ENCODE peak calls at places on chromosomes 12 and 14, in four cellular contexts. K is mesenchymal stem cell; R is PC-3; G is CD8-positive, alpha-beta memory T cell. B is an unnamed sample. For H3K4me1, the result is how much of the 10 kb centered on the place peaks cover.

GRCh38 chr14:99647407-99647806 is 2.5 kb downstream of the HHIPL1 start:
- DNase-seq in K (peak), R (no peak), G (no peak), B (no peak)

GRCh38 chr12:6635375-6635855 is 344 bp downstream of the LPAR5 start:
- DNase-seq in K (peak), R (no peak), G (peak), B (no peak)

GRCh38 chr12:19771858-19772257 is 332.6 kb downstream of the AEBP2 start:
- DNase-seq in K (peak), R (no peak), G (no peak), B (no peak)

GRCh38 chr14:99318091-99318958 is 46.3 kb upstream of the BCL11B start:
- DNase-seq in K (no peak), R (no peak), G (no peak), B (no peak)

GRCh38 chr12:108839011-108839889 is 18.1 kb downstream of the SSH1 start:
- DNase-seq in K (peak), R (no peak), G (no peak), B (no peak)

GRCh38 chr12:12510141-12510540 is 52.5 kb downstream of the DUSP16 start:
- DNase-seq in K (peak), R (peak), G (no peak), B (no peak)

GRCh38 chr12:102927220-102927619 is 10.2 kb upstream of the PAH start:
- DNase-seq in K (no peak), R (no peak), G (no peak), B (no peak)

GRCh38 chr12:9319842-9320173 is 111.6 kb upstream of the PZP start:
- DNase-seq in K (no peak), R (no peak), G (no peak), B (no peak)

GRCh38 chr14:103382375-103382774 is 2.8 kb upstream of the MARK3 start:
- DNase-seq in K (peak), R (no peak), G (no peak), B (no peak)

GRCh38 chr14:37587438-37587837 is 7.6 kb downstream of the FOXA1 start:
- DNase-seq in K (no peak), R (no peak), G (no peak), B (no peak)

GRCh38 chr14:105050551-105050897 is 14.7 kb downstream of the GPR132 start:
- DNase-seq in K (peak), R (peak), G (no peak), B (no peak)

GRCh38 chr14:66507181-66507721 is 696 bp upstream of the GPHN start:
- DNase-seq in K (no peak), R (peak), G (no peak), B (no peak)

GRCh38 chr14:103023881-103024473 is 33.4 kb downstream of the CDC42BPB start:
- DNase-seq in K (peak), R (peak), G (no peak), B (no peak)

GRCh38 chr12:15278816-15279658 is 43.3 kb upstream of the PTPRO start:
- DNase-seq in K (peak), R (peak), G (no peak), B (no peak)

GRCh38 chr12:77686760-77687159 is 143.9 kb upstream of the NAV3 start:
- DNase-seq in K (peak), R (no peak), G (no peak), B (no peak)

GRCh38 chr14:88321692-88322504 is 1.2 kb downstream of the KCNK10 start:
- DNase-seq in K (no peak), R (no peak), G (no peak), B (no peak)

GRCh38 chr12:125220404-125221273 is 155.4 kb downstream of the AACS start:
- DNase-seq in K (no peak), R (no peak), G (no peak), B (no peak)

GRCh38 chr14:104555621-104556255 is 23.8 kb upstream of the C14orf180 start:
- DNase-seq in K (no peak), R (no peak), G (no peak), B (no peak)

GRCh38 chr12:64480148-64480547 is 28.2 kb downstream of the TBK1 start:
- DNase-seq in K (no peak), R (no peak), G (no peak), B (no peak)

GRCh38 chr12:94616217-94616729 is 34.1 kb downstream of the TMCC3 start:
- DNase-seq in K (no peak), R (peak), G (no peak), B (no peak)

GRCh38 chr12:104792570-104792969 is 165.5 kb downstream of the SLC41A2 start:
- DNase-seq in K (peak), R (peak), G (no peak), B (no peak)

GRCh38 chr14:56660677-56661389 is 81.2 kb downstream of the TMEM260 start:
- DNase-seq in K (no peak), R (no peak), G (no peak), B (no peak)

GRCh38 chr14:78849952-78850351 is 679.8 kb downstream of the NRXN3 start:
- DNase-seq in K (no peak), R (no peak), G (no peak), B (no peak)

GRCh38 chr14:105865904-105866840 is 339.8 kb downstream of the TMEM121 start:
- DNase-seq in K (no peak), R (no peak), G (no peak), B (no peak)

GRCh38 chr14:79299162-79299561 is 912.1 kb downstream of the DIO2 start:
- DNase-seq in K (no peak), R (no peak), G (no peak), B (no peak)

GRCh38 chr14:103483600-103483999 is 39.0 kb downstream of the CKB start:
- DNase-seq in K (peak), R (peak), G (no peak), B (no peak)

GRCh38 chr12:27844427-27845090 is 64.5 kb upstream of the MANSC4 start:
- DNase-seq in K (no peak), R (no peak), G (no peak), B (no peak)

GRCh38 chr14:63203618-63204406 is 431 bp upstream of the RHOJ start:
- DNase-seq in K (peak), R (peak), G (no peak), B (no peak)

GRCh38 chr12:121128908-121129704 is 3.6 kb upstream of the P2RX7 start:
- DNase-seq in K (peak), R (no peak), G (peak), B (peak)

GRCh38 chr14:50887476-50887875 is 15.6 kb downstream of the ABHD12B start:
- DNase-seq in K (no peak), R (no peak), G (no peak), B (no peak)

GRCh38 chr12:51428256-51428655 is 3.6 kb downstream of the SLC4A8 start:
- DNase-seq in K (no peak), R (no peak), G (no peak), B (no peak)

GRCh38 chr12:94590428-94590827 is 59.9 kb downstream of the TMCC3 start:
- DNase-seq in K (no peak), R (no peak), G (no peak), B (no peak)

GRCh38 chr12:47817272-47818006 is 2.3 kb downstream of the HDAC7 start:
- DNase-seq in K (peak), R (no peak), G (no peak), B (no peak)

GRCh38 chr12:5037795-5038357 is 5.8 kb upstream of the KCNA5 start:
- DNase-seq in K (no peak), R (no peak), G (no peak), B (no peak)

GRCh38 chr12:51759695-51760094 is 88.8 kb downstream of the FIGNL2 start:
- DNase-seq in K (no peak), R (no peak), G (no peak), B (no peak)

GRCh38 chr14:78606111-78606510 is 435.9 kb downstream of the NRXN3 start:
- DNase-seq in K (peak), R (no peak), G (no peak), B (no peak)

GRCh38 chr12:51227962-51228361 is 10.1 kb upstream of the POU6F1 start:
- DNase-seq in K (no peak), R (no peak), G (no peak), B (no peak)

GRCh38 chr14:54652188-54652889 is 85.4 kb downstream of the SAMD4A start:
- DNase-seq in K (peak), R (peak), G (no peak), B (no peak)

GRCh38 chr12:126353604-126354003 is 1288.4 kb downstream of the AACS start:
- DNase-seq in K (no peak), R (no peak), G (no peak), B (no peak)

GRCh38 chr12:76329163-76329562 is 19.1 kb downstream of the BBS10 start:
- DNase-seq in K (peak), R (peak), G (no peak), B (no peak)

GRCh38 chr12:120117961-120118709 is 1.6 kb upstream of the RAB35 start:
- DNase-seq in K (peak), R (peak), G (no peak), B (no peak)
- H3K4me3 ChIP-seq in K (peak), R (peak), G (peak), B (peak)

GRCh38 chr12:100173111-100173510 is 27.5 kb upstream of the ACTR6 start:
- DNase-seq in K (no peak), R (no peak), G (no peak), B (no peak)

GRCh38 chr12:100169345-100169744 is 26.7 kb upstream of the BLTP3B start:
- DNase-seq in K (no peak), R (no peak), G (no peak), B (no peak)

GRCh38 chr12:100168562-100168961 is 25.9 kb upstream of the BLTP3B start:
- DNase-seq in K (no peak), R (peak), G (no peak), B (no peak)

GRCh38 chr12:100174506-100174905 is 26.1 kb upstream of the ACTR6 start:
- DNase-seq in K (no peak), R (peak), G (no peak), B (no peak)

GRCh38 chr12:100170313-100170858 is 27.7 kb upstream of the BLTP3B start:
- DNase-seq in K (no peak), R (no peak), G (no peak), B (no peak)
- H3K27ac ChIP-seq in K (no peak), R (no peak), G (no peak), B (no peak)

DNA sequence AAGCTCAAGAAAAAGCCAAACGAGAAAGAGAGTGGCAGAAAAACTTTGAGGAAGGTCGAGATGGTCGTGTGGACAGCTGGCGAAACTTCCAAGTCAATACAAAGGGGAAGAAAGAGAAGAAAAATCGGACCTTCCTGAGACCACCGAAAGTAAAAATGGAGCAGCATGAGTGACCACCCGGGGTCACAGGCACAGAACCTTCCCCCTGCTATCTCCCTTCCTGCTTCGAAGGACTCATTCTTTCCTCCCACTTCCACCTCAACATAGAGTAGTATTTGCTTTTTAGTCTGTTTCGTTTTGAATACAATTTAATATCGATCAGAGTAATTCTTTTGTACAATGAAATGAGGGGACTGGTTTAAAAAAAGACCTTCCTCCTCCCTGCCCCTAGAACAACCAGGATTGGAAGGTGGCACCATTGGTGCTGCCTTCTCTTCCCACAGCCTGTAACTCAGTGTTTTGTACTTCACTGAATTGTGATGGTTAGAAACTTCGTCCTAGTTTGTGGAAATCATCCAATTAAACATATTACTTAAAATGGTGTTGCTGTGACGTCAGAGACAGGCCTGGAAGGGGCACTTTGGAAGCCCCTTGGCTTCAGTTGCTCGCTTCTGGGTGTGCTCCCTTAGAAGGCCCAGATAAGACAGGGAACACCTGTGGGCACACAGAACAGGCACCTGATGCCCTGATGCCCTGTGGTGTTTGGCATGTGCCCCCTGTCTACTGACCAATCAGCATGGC is 26.1 kb upstream of the NFKBIA start:
- DNase-seq in K (no peak), R (no peak), G (no peak), B (no peak)
- H3K4me1 ChIP-seq in K (under half), R (under half), G (under half), B (under half)

DNA sequence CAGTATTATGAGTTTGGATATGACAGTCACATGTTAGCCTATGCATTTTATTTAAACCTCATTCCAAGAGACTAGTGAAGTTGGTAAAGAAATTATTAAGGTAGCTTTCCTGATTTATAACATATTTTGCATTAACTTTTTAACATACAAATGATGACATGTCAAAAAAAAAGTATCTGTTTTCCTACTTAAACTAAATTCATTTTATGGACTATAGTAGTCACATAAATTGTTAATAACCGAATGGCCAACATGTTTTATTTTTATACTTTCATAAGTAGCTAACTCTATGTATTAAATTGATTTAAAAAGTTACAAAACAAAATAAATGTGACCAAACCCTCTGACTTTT is 14.7 kb downstream of the TAOK3 start:
- DNase-seq in K (no peak), R (no peak), G (no peak), B (no peak)
- H3K4me3 ChIP-seq in K (no peak), R (no peak), G (peak), B (peak)

GRCh38 chr12:71626768-71627167 is 36.9 kb downstream of the ZFC3H1 start:
- DNase-seq in K (no peak), R (peak), G (no peak), B (no peak)
- H3K27ac ChIP-seq in K (no peak), R (peak), G (no peak), B (no peak)

GRCh38 chr14:68508581-68508980 is 284.3 kb downstream of the ZFP36L1 start:
- DNase-seq in K (no peak), R (no peak), G (no peak), B (no peak)
- H3K4me1 ChIP-seq in K (under half), R (under half), G (half or more), B (under half)

DNA sequence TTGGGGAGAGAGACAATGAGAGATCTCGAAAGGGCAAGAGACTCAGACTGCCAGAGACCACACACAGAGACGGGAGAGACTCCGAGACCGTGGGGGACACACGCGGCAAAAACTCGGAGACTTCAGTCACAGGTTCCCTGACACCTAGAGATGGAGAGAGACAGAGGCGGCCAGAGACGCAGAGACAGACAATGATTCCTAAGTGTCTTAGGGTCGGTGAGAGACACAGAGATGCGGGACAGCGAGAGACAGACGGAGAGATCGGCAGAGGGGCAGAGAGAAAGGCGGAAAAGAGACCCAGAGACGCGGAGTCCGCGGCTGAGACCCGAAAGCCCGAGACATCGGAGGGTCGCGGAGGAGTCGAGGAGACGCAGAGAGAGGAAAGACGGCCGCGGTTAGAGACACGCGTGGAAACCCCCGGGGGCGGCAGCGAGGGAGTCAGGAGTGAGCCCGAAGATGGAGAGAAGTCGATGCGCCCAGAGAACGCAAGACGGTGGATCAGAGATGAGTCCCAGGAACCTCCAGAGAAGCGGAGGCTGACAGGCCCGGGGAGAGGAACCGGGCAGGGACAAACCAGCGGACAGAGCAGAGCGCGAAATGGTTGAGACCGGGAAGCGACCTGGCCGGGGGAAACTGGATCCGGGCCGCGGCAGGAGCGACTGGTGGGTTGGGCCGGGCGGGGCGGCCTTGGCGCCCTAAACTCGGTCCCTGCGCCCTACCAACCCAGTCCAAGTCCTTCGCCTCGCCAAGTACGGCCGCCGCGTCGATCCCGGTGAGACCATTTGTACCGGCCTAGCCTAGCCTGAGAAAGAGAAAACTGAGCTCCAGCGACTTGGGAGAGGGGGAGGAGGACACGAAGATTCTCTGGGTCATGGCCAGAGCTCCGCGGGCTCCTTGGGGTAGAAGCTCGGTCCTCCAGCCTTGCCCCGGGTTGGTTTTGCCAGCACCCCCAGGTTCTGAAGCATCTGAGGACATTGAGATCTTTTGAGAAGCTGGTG is 7.6 kb downstream of the LHX5 start:
- DNase-seq in K (peak), R (peak), G (no peak), B (no peak)
- H3K4me3 ChIP-seq in K (no peak), R (peak), G (no peak), B (peak)

DNA sequence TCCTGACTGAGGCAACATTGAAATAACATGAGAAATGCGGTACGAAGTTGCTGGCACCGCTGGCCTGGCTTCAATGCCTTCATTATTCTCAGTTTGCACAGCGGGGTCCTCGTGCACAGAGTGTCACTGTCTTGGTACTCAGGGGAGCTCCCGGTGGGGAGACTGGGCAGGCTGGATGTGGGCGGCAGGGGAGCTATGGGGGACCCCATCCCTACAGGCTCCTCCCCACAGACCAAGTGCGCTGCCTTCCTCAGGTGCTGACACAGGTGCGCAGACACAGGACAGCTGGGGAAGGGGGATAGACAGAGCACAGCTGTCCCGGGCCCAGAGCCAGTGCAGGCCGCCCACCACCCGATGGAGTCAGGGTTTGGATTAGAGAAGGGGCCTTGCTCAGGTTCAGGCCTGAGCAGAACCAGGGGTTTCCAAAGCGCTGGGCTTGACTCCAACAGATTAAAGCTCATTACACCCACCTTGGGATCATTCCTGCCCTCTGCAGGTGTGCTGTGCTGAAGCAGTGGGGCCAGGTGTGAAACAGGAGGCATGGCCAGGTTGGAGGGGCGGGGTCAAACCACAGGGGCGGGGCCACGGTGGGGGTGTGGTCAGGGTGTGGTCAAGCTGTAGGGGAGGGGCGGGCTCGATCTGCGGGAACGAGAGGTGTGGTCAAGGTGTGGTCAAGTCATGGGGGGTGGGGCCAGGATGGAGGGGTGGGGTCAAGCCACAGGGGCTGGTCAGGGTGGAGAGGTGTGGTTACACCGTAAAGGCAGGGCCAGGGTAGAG is 270.3 kb downstream of the ADGRD1 start:
- DNase-seq in K (no peak), R (peak), G (no peak), B (no peak)
- H3K27ac ChIP-seq in K (no peak), R (no peak), G (no peak), B (no peak)

DNA sequence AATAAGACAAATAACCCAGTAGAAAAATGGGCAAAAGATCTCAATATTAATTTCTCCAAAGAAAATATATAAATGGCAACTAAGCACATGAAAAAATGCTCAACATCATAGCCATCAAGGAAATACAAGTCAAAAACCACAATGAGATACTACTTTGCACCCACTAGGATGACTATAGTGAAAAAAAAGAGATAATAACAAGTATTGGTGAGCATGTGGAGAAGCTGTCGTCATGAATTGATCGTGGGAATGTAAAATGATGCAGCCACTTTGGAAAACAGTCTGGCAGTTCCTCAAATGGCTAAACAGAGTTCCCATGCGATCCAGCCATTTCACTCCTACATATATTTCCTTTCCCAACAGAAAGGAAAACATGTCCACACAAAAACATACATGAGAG is 18.1 kb downstream of the JDP2 start:
- DNase-seq in K (no peak), R (no peak), G (no peak), B (no peak)
- H3K4me1 ChIP-seq in K (under half), R (under half), G (under half), B (under half)

GRCh38 chr14:60655898-60656754 is 6.8 kb upstream of the SIX1 start:
- DNase-seq in K (peak), R (no peak), G (no peak), B (no peak)
- H3K4me3 ChIP-seq in K (peak), R (peak), G (peak), B (peak)